ENCODE peak calls at places on chromosomes 2 and 18, in six cellular contexts. D is Caki2; J is SHP77 treated with DMSO at 0.1 percent for 48 hours; M is activated CD4-positive, alpha-beta T cell treated with anti-CD3 and anti-CD28 coated beads, Interleukin-2, amount 10 ng/mL, durations not matched to agents 24 days and 14 days; H is HCT116; R is astrocyte of the spinal cord. O is an unnamed sample.
A peak's percentile ranks its signal among the peaks of the same experiment; 100 is the strongest.

GRCh38 chr2:85704800-85705679 is 10.9 kb downstream of the GNLY start:
- DNase-seq in M (peak; percentile 83), D (no peak), H (no peak), R (no peak), J (no peak), O (peak; percentile 40)

GRCh38 chr2:138475394-138475793 is 26.2 kb upstream of the SPOPL start:
- DNase-seq in M (no peak), J (no peak), H (no peak), D (no peak), R (no peak), O (no peak)

GRCh38 chr2:27118525-27119329 is at the start of gene CGREF1:
- DNase-seq in H (no peak), R (no peak), J (no peak), D (no peak), M (peak; percentile 72), O (no peak)

GRCh38 chr2:207283356-207283755 is 117.6 kb upstream of the KLF7 start:
- DNase-seq in M (peak; percentile 64), R (no peak), H (no peak), J (no peak), D (no peak), O (no peak)

GRCh38 chr2:177147093-177147694 is 65.4 kb upstream of the HNRNPA3 start:
- DNase-seq in H (no peak), M (peak; percentile 79), D (peak; percentile 41), R (peak; percentile 74), J (peak; percentile 36), O (peak; percentile 47)

GRCh38 chr2:207503234-207503633 is 26.5 kb upstream of the CREB1 start:
- DNase-seq in M (no peak), J (no peak), R (peak; percentile 77), D (no peak), H (no peak), O (no peak)

GRCh38 chr18:46431522-46432171 is 225.4 kb downstream of the LOXHD1 start:
- DNase-seq in J (no peak), H (no peak), M (no peak), R (no peak), D (no peak), O (no peak)

GRCh38 chr2:129400825-129401224 is 578.6 kb upstream of the RAB6C start:
- DNase-seq in D (no peak), M (no peak), R (no peak), J (no peak), H (no peak), O (no peak)

GRCh38 chr2:57182941-57183340 is 863.7 kb upstream of the VRK2 start:
- DNase-seq in M (no peak), D (no peak), J (peak; percentile 29), H (no peak), R (peak; percentile 8), O (no peak)

GRCh38 chr2:181628590-181629585 is 28.0 kb downstream of the CERKL start:
- DNase-seq in D (no peak), H (no peak), R (no peak), J (no peak), M (no peak), O (no peak)

GRCh38 chr2:100822587-100823248 is 2.8 kb downstream of the NPAS2 start:
- DNase-seq in M (no peak), R (peak; percentile 43), H (no peak), J (no peak), D (no peak), O (peak; percentile 56)

GRCh38 chr2:136327162-136327852 is 209.4 kb upstream of the CXCR4 start:
- DNase-seq in H (no peak), R (peak; percentile 4), D (no peak), J (no peak), M (peak; percentile 91), O (peak; percentile 25)

GRCh38 chr18:22683196-22683676 is 249.9 kb upstream of the RBBP8 start:
- DNase-seq in D (peak; percentile 89), R (peak; percentile 95), H (no peak), M (no peak), J (peak; percentile 97), O (peak; percentile 97)

GRCh38 chr18:54388203-54389142 is 30.8 kb downstream of the C18orf54 start:
- DNase-seq in R (peak; percentile 90), J (no peak), M (peak; percentile 77), H (peak; percentile 66), D (peak; percentile 68), O (peak; percentile 85)

GRCh38 chr2:157497603-157498314 is 53.9 kb upstream of the CYTIP start:
- DNase-seq in M (peak; percentile 74), R (peak; percentile 48), H (peak; percentile 13), D (peak; percentile 6), J (no peak), O (peak; percentile 45)

GRCh38 chr18:44579028-44579692 is 101.5 kb upstream of the SETBP1 start:
- DNase-seq in M (peak; percentile 55), D (no peak), J (peak; percentile 8), H (no peak), R (peak; percentile 59), O (peak; percentile 85)

GRCh38 chr18:79912409-79912991 is 39.0 kb downstream of the SLC66A2 start:
- DNase-seq in H (no peak), D (no peak), M (peak; percentile 73), J (no peak), R (peak; percentile 75), O (peak; percentile 65)

GRCh38 chr18:79210002-79210910 is 141.1 kb downstream of the ATP9B start:
- DNase-seq in M (no peak), H (no peak), R (no peak), D (no peak), J (no peak), O (no peak)

GRCh38 chr2:169415233-169415748 is 53.0 kb upstream of the LRP2 start:
- DNase-seq in R (no peak), J (no peak), H (no peak), M (no peak), D (no peak), O (no peak)

GRCh38 chr2:30481323-30481800 is 34.3 kb downstream of the LCLAT1 start:
- DNase-seq in J (no peak), H (no peak), M (no peak), R (no peak), D (no peak), O (no peak)

GRCh38 chr2:157418215-157418614 is 25.7 kb downstream of the CYTIP start:
- DNase-seq in M (peak; percentile 83), R (no peak), J (no peak), H (no peak), D (no peak), O (no peak)

GRCh38 chr2:15544227-15544626 is 16.9 kb downstream of the NBAS start:
- DNase-seq in R (no peak), H (no peak), D (no peak), J (no peak), M (no peak), O (no peak)

GRCh38 chr18:28087173-28087563 is 89.8 kb downstream of the CDH2 start:
- DNase-seq in R (peak; percentile 46), D (peak; percentile 48), H (no peak), J (no peak), M (no peak), O (peak; percentile 57)

GRCh38 chr2:118670868-118671267 is 176.6 kb downstream of the EN1 start:
- DNase-seq in D (no peak), M (peak; percentile 21), R (peak; percentile 64), J (no peak), H (no peak), O (peak; percentile 70)

GRCh38 chr2:228545041-228545440 is 363.6 kb upstream of the SPHKAP start:
- DNase-seq in H (no peak), M (no peak), D (no peak), R (peak; percentile 36), J (no peak), O (no peak)

GRCh38 chr2:119523959-119524694 is at the start of gene SCTR:
- DNase-seq in R (no peak), M (no peak), J (no peak), H (no peak), D (no peak), O (no peak)

GRCh38 chr2:160970052-160970846 is 190.0 kb upstream of the TANK start:
- DNase-seq in J (no peak), R (peak; percentile 87), M (no peak), H (peak; percentile 55), D (peak; percentile 82), O (peak; percentile 90)

GRCh38 chr2:201680743-201681142 is 17.7 kb downstream of the MPP4 start:
- DNase-seq in H (peak; percentile 60), J (no peak), D (no peak), M (peak; percentile 63), R (no peak), O (peak; percentile 4)

GRCh38 chr2:39620067-39620466 is 45.6 kb upstream of the TMEM178A start:
- DNase-seq in M (no peak), D (peak; percentile 4), H (no peak), J (no peak), R (peak; percentile 87), O (peak; percentile 93)

GRCh38 chr2:189783451-189783926 is 650 bp downstream of the ORMDL1 start:
- DNase-seq in M (peak; percentile 73), H (no peak), J (no peak), D (no peak), R (peak; percentile 58), O (peak; percentile 56)

GRCh38 chr2:197086500-197086899 is 160.0 kb upstream of the PGAP1 start:
- DNase-seq in H (no peak), J (no peak), D (no peak), M (no peak), R (no peak), O (no peak)

GRCh38 chr2:25098558-25099486 is 56.9 kb downstream of the EFR3B start:
- DNase-seq in H (no peak), J (no peak), R (no peak), D (peak; percentile 22), M (no peak), O (no peak)

GRCh38 chr2:101063753-101064502 is 61.8 kb downstream of the RPL31 start:
- DNase-seq in M (no peak), R (peak; percentile 49), J (no peak), D (peak; percentile 85), H (no peak), O (peak; percentile 29)

GRCh38 chr2:10501521-10501961 is 53.4 kb upstream of the ODC1 start:
- DNase-seq in M (no peak), J (no peak), D (no peak), H (no peak), R (no peak), O (no peak)

GRCh38 chr2:76821731-76822130 is 700.4 kb downstream of the LRRTM4 start:
- DNase-seq in M (no peak), D (no peak), J (no peak), R (no peak), H (no peak), O (no peak)

O was measured in fibroblast of lung.